ENCODE peak calls at places on chromosomes 11 and 22, in ten cellular contexts. One of them, this sample, is unnamed.

GRCh38 chr11:63558459-63559157 is 4.6 kb downstream of the PLAAT2 start:
- DNase-seq in SW 1271: no peak
- DNase-seq in aorta: no peak
- DNase-seq in activated CD8-positive, alpha-beta T cell treated with anti-CD3 and anti-CD28 coated beads for 36 hours: no peak
- DNase-seq in NCI-H774: no peak
- DNase-seq in fibroblast of lung: no peak
- DNase-seq in AG04449: no peak
- DNase-seq in NAMALWA: no peak
- DNase-seq in Calu3: no peak
- DNase-seq in heart right ventricle: no peak
- DNase-seq in this sample: no peak

GRCh38 chr22:46138058-46138797 is 12.1 kb upstream of the PPARA start:
- DNase-seq in SW 1271: no peak
- DNase-seq in aorta: peak; percentile 40
- DNase-seq in activated CD8-positive, alpha-beta T cell treated with anti-CD3 and anti-CD28 coated beads for 36 hours: no peak
- DNase-seq in NCI-H774: no peak
- DNase-seq in fibroblast of lung: no peak
- DNase-seq in AG04449: no peak
- DNase-seq in NAMALWA: no peak
- DNase-seq in Calu3: no peak
- DNase-seq in heart right ventricle: peak; percentile 18
- DNase-seq in this sample: no peak

GRCh38 chr11:99352642-99353041 is 331.9 kb downstream of the CNTN5 start:
- DNase-seq in SW 1271: no peak
- DNase-seq in aorta: no peak
- DNase-seq in activated CD8-positive, alpha-beta T cell treated with anti-CD3 and anti-CD28 coated beads for 36 hours: no peak
- DNase-seq in NCI-H774: no peak
- DNase-seq in fibroblast of lung: no peak
- DNase-seq in AG04449: no peak
- DNase-seq in NAMALWA: no peak
- DNase-seq in Calu3: no peak
- DNase-seq in heart right ventricle: peak; percentile 11
- DNase-seq in this sample: no peak

GRCh38 chr11:88101881-88102594 is 73.2 kb downstream of the RAB38 start:
- DNase-seq in SW 1271: no peak
- DNase-seq in aorta: no peak
- DNase-seq in activated CD8-positive, alpha-beta T cell treated with anti-CD3 and anti-CD28 coated beads for 36 hours: no peak
- DNase-seq in NCI-H774: no peak
- DNase-seq in fibroblast of lung: no peak
- DNase-seq in AG04449: no peak
- DNase-seq in NAMALWA: no peak
- DNase-seq in Calu3: no peak
- DNase-seq in heart right ventricle: no peak
- DNase-seq in this sample: no peak

GRCh38 chr22:29799217-29799680 is 32.1 kb downstream of the UQCR10 start:
- DNase-seq in SW 1271: peak; percentile 21
- DNase-seq in aorta: peak; percentile 95
- DNase-seq in activated CD8-positive, alpha-beta T cell treated with anti-CD3 and anti-CD28 coated beads for 36 hours: no peak
- DNase-seq in NCI-H774: no peak
- DNase-seq in fibroblast of lung: peak; percentile 97
- DNase-seq in AG04449: peak; percentile 72
- DNase-seq in NAMALWA: no peak
- DNase-seq in Calu3: peak; percentile 91
- DNase-seq in heart right ventricle: peak; percentile 84
- DNase-seq in this sample: peak; percentile 86

GRCh38 chr11:10623797-10624761 is 55.6 kb upstream of the LYVE1 start:
- DNase-seq in SW 1271: no peak
- DNase-seq in aorta: no peak
- DNase-seq in activated CD8-positive, alpha-beta T cell treated with anti-CD3 and anti-CD28 coated beads for 36 hours: peak; percentile 27
- DNase-seq in NCI-H774: no peak
- DNase-seq in fibroblast of lung: no peak
- DNase-seq in AG04449: no peak
- DNase-seq in NAMALWA: no peak
- DNase-seq in Calu3: peak; percentile 49
- DNase-seq in heart right ventricle: no peak
- DNase-seq in this sample: no peak

GRCh38 chr11:115931684-115932083 is 427.5 kb upstream of the CADM1 start:
- DNase-seq in SW 1271: no peak
- DNase-seq in aorta: no peak
- DNase-seq in activated CD8-positive, alpha-beta T cell treated with anti-CD3 and anti-CD28 coated beads for 36 hours: no peak
- DNase-seq in NCI-H774: no peak
- DNase-seq in fibroblast of lung: no peak
- DNase-seq in AG04449: no peak
- DNase-seq in NAMALWA: no peak
- DNase-seq in Calu3: no peak
- DNase-seq in heart right ventricle: no peak
- DNase-seq in this sample: no peak

GRCh38 chr11:115623021-115623451 is 118.8 kb upstream of the CADM1 start:
- DNase-seq in SW 1271: peak; percentile 15
- DNase-seq in aorta: peak; percentile 86
- DNase-seq in activated CD8-positive, alpha-beta T cell treated with anti-CD3 and anti-CD28 coated beads for 36 hours: no peak
- DNase-seq in NCI-H774: no peak
- DNase-seq in fibroblast of lung: peak; percentile 99
- DNase-seq in AG04449: peak; percentile 91
- DNase-seq in NAMALWA: no peak
- DNase-seq in Calu3: no peak
- DNase-seq in heart right ventricle: peak; percentile 74
- DNase-seq in this sample: peak; percentile 97

GRCh38 chr11:125223901-125224331 is 59.4 kb downstream of the PKNOX2 start:
- DNase-seq in SW 1271: no peak
- DNase-seq in aorta: no peak
- DNase-seq in activated CD8-positive, alpha-beta T cell treated with anti-CD3 and anti-CD28 coated beads for 36 hours: no peak
- DNase-seq in NCI-H774: no peak
- DNase-seq in fibroblast of lung: no peak
- DNase-seq in AG04449: no peak
- DNase-seq in NAMALWA: no peak
- DNase-seq in Calu3: no peak
- DNase-seq in heart right ventricle: no peak
- DNase-seq in this sample: no peak

GRCh38 chr22:28075260-28075981 is 156.4 kb upstream of the PITPNB start:
- DNase-seq in SW 1271: no peak
- DNase-seq in aorta: peak; percentile 58
- DNase-seq in activated CD8-positive, alpha-beta T cell treated with anti-CD3 and anti-CD28 coated beads for 36 hours: no peak
- DNase-seq in NCI-H774: no peak
- DNase-seq in fibroblast of lung: peak; percentile 90
- DNase-seq in AG04449: peak; percentile 40
- DNase-seq in NAMALWA: no peak
- DNase-seq in Calu3: peak; percentile 34
- DNase-seq in heart right ventricle: no peak
- DNase-seq in this sample: peak; percentile 42

GRCh38 chr11:13465909-13466371 is 2.9 kb upstream of the BTBD10 start:
- DNase-seq in SW 1271: peak; percentile 60
- DNase-seq in aorta: no peak
- DNase-seq in activated CD8-positive, alpha-beta T cell treated with anti-CD3 and anti-CD28 coated beads for 36 hours: no peak
- DNase-seq in NCI-H774: peak; percentile 30
- DNase-seq in fibroblast of lung: peak; percentile 38
- DNase-seq in AG04449: peak; percentile 4
- DNase-seq in NAMALWA: peak; percentile 68
- DNase-seq in Calu3: peak; percentile 14
- DNase-seq in heart right ventricle: no peak
- DNase-seq in this sample: no peak

GRCh38 chr11:72191961-72192381 is at the start of gene FOLR1:
- DNase-seq in SW 1271: no peak
- DNase-seq in aorta: no peak
- DNase-seq in activated CD8-positive, alpha-beta T cell treated with anti-CD3 and anti-CD28 coated beads for 36 hours: no peak
- DNase-seq in NCI-H774: no peak
- DNase-seq in fibroblast of lung: peak; percentile 23
- DNase-seq in AG04449: no peak
- DNase-seq in NAMALWA: no peak
- DNase-seq in Calu3: peak; percentile 48
- DNase-seq in heart right ventricle: no peak
- DNase-seq in this sample: no peak

GRCh38 chr11:94017446-94017845 is 3.7 kb upstream of the HEPHL1 start:
- DNase-seq in SW 1271: no peak
- DNase-seq in aorta: no peak
- DNase-seq in activated CD8-positive, alpha-beta T cell treated with anti-CD3 and anti-CD28 coated beads for 36 hours: no peak
- DNase-seq in NCI-H774: no peak
- DNase-seq in fibroblast of lung: peak; percentile 88
- DNase-seq in AG04449: no peak
- DNase-seq in NAMALWA: no peak
- DNase-seq in Calu3: no peak
- DNase-seq in heart right ventricle: no peak
- DNase-seq in this sample: no peak

GRCh38 chr11:46003647-46004046 is 81.2 kb downstream of the LARGE2 start:
- DNase-seq in SW 1271: no peak
- DNase-seq in aorta: no peak
- DNase-seq in activated CD8-positive, alpha-beta T cell treated with anti-CD3 and anti-CD28 coated beads for 36 hours: no peak
- DNase-seq in NCI-H774: no peak
- DNase-seq in fibroblast of lung: peak; percentile 32
- DNase-seq in AG04449: no peak
- DNase-seq in NAMALWA: no peak
- DNase-seq in Calu3: no peak
- DNase-seq in heart right ventricle: no peak
- DNase-seq in this sample: no peak